ENCODE peak calls at places on chromosomes 11 and 22, in seven cellular contexts. One of them, this sample, is unnamed.

GRCh38 chr11:121229495-121229894 is 63.1 kb upstream of the SC5D start:
- DNase-seq in dorsolateral prefrontal cortex: no peak
- DNase-seq in ascending aorta: no peak
- DNase-seq in cardiac muscle cell: no peak
- DNase-seq in tibial nerve: no peak
- DNase-seq in CD4-positive, CD25-positive, alpha-beta regulatory T cell: no peak
- DNase-seq in CD8-positive, alpha-beta memory T cell: no peak
- DNase-seq in this sample: no peak

GRCh38 chr22:38709306-38709705 is 3.6 kb downstream of the GTPBP1 start:
- DNase-seq in ascending aorta: no peak
- DNase-seq in cardiac muscle cell: no peak
- DNase-seq in CD8-positive, alpha-beta memory T cell: no peak
- DNase-seq in tibial nerve: no peak
- DNase-seq in dorsolateral prefrontal cortex: no peak
- DNase-seq in CD4-positive, CD25-positive, alpha-beta regulatory T cell: no peak
- DNase-seq in this sample: no peak

GRCh38 chr11:105181100-105181499 is 41.5 kb upstream of the CARD18 start:
- DNase-seq in dorsolateral prefrontal cortex: no peak
- DNase-seq in CD8-positive, alpha-beta memory T cell: no peak
- DNase-seq in cardiac muscle cell: peak; percentile 22
- DNase-seq in ascending aorta: no peak
- DNase-seq in tibial nerve: no peak
- DNase-seq in CD4-positive, CD25-positive, alpha-beta regulatory T cell: no peak
- DNase-seq in this sample: no peak

GRCh38 chr11:60310407-60310998 is 16.6 kb upstream of the MS4A6E start:
- DNase-seq in cardiac muscle cell: no peak
- DNase-seq in tibial nerve: peak; percentile 17
- DNase-seq in CD8-positive, alpha-beta memory T cell: no peak
- DNase-seq in dorsolateral prefrontal cortex: no peak
- DNase-seq in CD4-positive, CD25-positive, alpha-beta regulatory T cell: no peak
- DNase-seq in ascending aorta: no peak
- DNase-seq in this sample: peak; percentile 11

GRCh38 chr11:81673001-81673400 is 1060.7 kb downstream of the FAM181B start:
- DNase-seq in dorsolateral prefrontal cortex: no peak
- DNase-seq in tibial nerve: no peak
- DNase-seq in CD4-positive, CD25-positive, alpha-beta regulatory T cell: no peak
- DNase-seq in CD8-positive, alpha-beta memory T cell: no peak
- DNase-seq in cardiac muscle cell: no peak
- DNase-seq in ascending aorta: no peak
- DNase-seq in this sample: no peak

GRCh38 chr22:50199836-50200332 is 927 bp upstream of the SELENOO start:
- DNase-seq in tibial nerve: no peak
- DNase-seq in cardiac muscle cell: peak; percentile 44
- DNase-seq in CD4-positive, CD25-positive, alpha-beta regulatory T cell: no peak
- DNase-seq in CD8-positive, alpha-beta memory T cell: no peak
- DNase-seq in ascending aorta: no peak
- DNase-seq in dorsolateral prefrontal cortex: no peak
- DNase-seq in this sample: no peak

GRCh38 chr22:31139866-31140716 is at the start of gene PLA2G3:
- DNase-seq in dorsolateral prefrontal cortex: no peak
- DNase-seq in CD4-positive, CD25-positive, alpha-beta regulatory T cell: no peak
- DNase-seq in cardiac muscle cell: peak; percentile 91
- DNase-seq in tibial nerve: no peak
- DNase-seq in ascending aorta: no peak
- DNase-seq in CD8-positive, alpha-beta memory T cell: no peak
- DNase-seq in this sample: no peak

GRCh38 chr22:23110922-23111527 is 30.8 kb downstream of the RSPH14 start:
- DNase-seq in CD4-positive, CD25-positive, alpha-beta regulatory T cell: no peak
- DNase-seq in cardiac muscle cell: no peak
- DNase-seq in ascending aorta: no peak
- DNase-seq in dorsolateral prefrontal cortex: peak; percentile 68
- DNase-seq in tibial nerve: no peak
- DNase-seq in CD8-positive, alpha-beta memory T cell: no peak
- DNase-seq in this sample: no peak

GRCh38 chr11:19076744-19077589 is 16.4 kb upstream of the MRGPRX2 start:
- DNase-seq in CD8-positive, alpha-beta memory T cell: peak; percentile 26
- DNase-seq in CD4-positive, CD25-positive, alpha-beta regulatory T cell: peak; percentile 11
- DNase-seq in cardiac muscle cell: peak; percentile 62
- DNase-seq in ascending aorta: no peak
- DNase-seq in tibial nerve: no peak
- DNase-seq in dorsolateral prefrontal cortex: peak; percentile 22
- DNase-seq in this sample: peak; percentile 34

GRCh38 chr11:38543311-38543710 is 1945.3 kb upstream of the RAG2 start:
- DNase-seq in dorsolateral prefrontal cortex: no peak
- DNase-seq in cardiac muscle cell: no peak
- DNase-seq in ascending aorta: no peak
- DNase-seq in CD4-positive, CD25-positive, alpha-beta regulatory T cell: no peak
- DNase-seq in CD8-positive, alpha-beta memory T cell: no peak
- DNase-seq in tibial nerve: no peak
- DNase-seq in this sample: no peak

GRCh38 chr11:131595812-131596211 is 225.4 kb downstream of the NTM start:
- DNase-seq in ascending aorta: no peak
- DNase-seq in CD4-positive, CD25-positive, alpha-beta regulatory T cell: no peak
- DNase-seq in tibial nerve: no peak
- DNase-seq in cardiac muscle cell: no peak
- DNase-seq in dorsolateral prefrontal cortex: no peak
- DNase-seq in CD8-positive, alpha-beta memory T cell: no peak
- DNase-seq in this sample: no peak

GRCh38 chr11:103649401-103649895 is 387.0 kb upstream of the DDI1 start:
- DNase-seq in ascending aorta: no peak
- DNase-seq in CD8-positive, alpha-beta memory T cell: no peak
- DNase-seq in dorsolateral prefrontal cortex: no peak
- DNase-seq in tibial nerve: no peak
- DNase-seq in CD4-positive, CD25-positive, alpha-beta regulatory T cell: no peak
- DNase-seq in cardiac muscle cell: no peak
- DNase-seq in this sample: no peak

GRCh38 chr11:74691755-74692154 is 39.5 kb downstream of the CHRDL2 start:
- DNase-seq in CD8-positive, alpha-beta memory T cell: no peak
- DNase-seq in tibial nerve: no peak
- DNase-seq in CD4-positive, CD25-positive, alpha-beta regulatory T cell: no peak
- DNase-seq in ascending aorta: no peak
- DNase-seq in dorsolateral prefrontal cortex: no peak
- DNase-seq in cardiac muscle cell: no peak
- DNase-seq in this sample: no peak

GRCh38 chr11:134504146-134504905 is 92.3 kb upstream of the B3GAT1 start:
- DNase-seq in CD4-positive, CD25-positive, alpha-beta regulatory T cell: no peak
- DNase-seq in ascending aorta: peak; percentile 40
- DNase-seq in CD8-positive, alpha-beta memory T cell: no peak
- DNase-seq in cardiac muscle cell: no peak
- DNase-seq in tibial nerve: no peak
- DNase-seq in dorsolateral prefrontal cortex: no peak
- DNase-seq in this sample: no peak

GRCh38 chr11:30244255-30244654 is 13.4 kb downstream of the FSHB start:
- DNase-seq in ascending aorta: no peak
- DNase-seq in cardiac muscle cell: no peak
- DNase-seq in CD4-positive, CD25-positive, alpha-beta regulatory T cell: no peak
- DNase-seq in dorsolateral prefrontal cortex: no peak
- DNase-seq in CD8-positive, alpha-beta memory T cell: no peak
- DNase-seq in tibial nerve: no peak
- DNase-seq in this sample: no peak

GRCh38 chr11:118914178-118914918 is 11.4 kb downstream of the BCL9L start:
- DNase-seq in tibial nerve: no peak
- DNase-seq in ascending aorta: peak; percentile 83
- DNase-seq in CD4-positive, CD25-positive, alpha-beta regulatory T cell: peak; percentile 67
- DNase-seq in dorsolateral prefrontal cortex: peak; percentile 68
- DNase-seq in CD8-positive, alpha-beta memory T cell: peak; percentile 90
- DNase-seq in cardiac muscle cell: no peak
- DNase-seq in this sample: no peak

GRCh38 chr11:128809128-128809527 is 58.0 kb downstream of the KCNJ1 start:
- DNase-seq in ascending aorta: no peak
- DNase-seq in dorsolateral prefrontal cortex: no peak
- DNase-seq in cardiac muscle cell: no peak
- DNase-seq in tibial nerve: no peak
- DNase-seq in CD8-positive, alpha-beta memory T cell: no peak
- DNase-seq in CD4-positive, CD25-positive, alpha-beta regulatory T cell: no peak
- DNase-seq in this sample: no peak

GRCh38 chr11:111733009-111733408 is 33.2 kb downstream of the PPP2R1B start:
- DNase-seq in CD8-positive, alpha-beta memory T cell: no peak
- DNase-seq in tibial nerve: no peak
- DNase-seq in CD4-positive, CD25-positive, alpha-beta regulatory T cell: no peak
- DNase-seq in ascending aorta: peak; percentile 89
- DNase-seq in cardiac muscle cell: no peak
- DNase-seq in dorsolateral prefrontal cortex: no peak
- DNase-seq in this sample: peak; percentile 53

GRCh38 chr11:94652735-94653284 is 85.6 kb downstream of the PIWIL4 start:
- DNase-seq in dorsolateral prefrontal cortex: no peak
- DNase-seq in cardiac muscle cell: no peak
- DNase-seq in CD8-positive, alpha-beta memory T cell: no peak
- DNase-seq in ascending aorta: no peak
- DNase-seq in CD4-positive, CD25-positive, alpha-beta regulatory T cell: no peak
- DNase-seq in tibial nerve: no peak
- DNase-seq in this sample: no peak

GRCh38 chr11:17827006-17827405 is 92.4 kb downstream of the KCNC1 start:
- DNase-seq in dorsolateral prefrontal cortex: no peak
- DNase-seq in tibial nerve: no peak
- DNase-seq in CD8-positive, alpha-beta memory T cell: no peak
- DNase-seq in CD4-positive, CD25-positive, alpha-beta regulatory T cell: no peak
- DNase-seq in cardiac muscle cell: no peak
- DNase-seq in ascending aorta: no peak
- DNase-seq in this sample: no peak

GRCh38 chr11:125442946-125443345 is 53.1 kb downstream of the FEZ1 start:
- DNase-seq in ascending aorta: no peak
- DNase-seq in tibial nerve: no peak
- DNase-seq in CD8-positive, alpha-beta memory T cell: no peak
- DNase-seq in CD4-positive, CD25-positive, alpha-beta regulatory T cell: no peak
- DNase-seq in dorsolateral prefrontal cortex: no peak
- DNase-seq in cardiac muscle cell: no peak
- DNase-seq in this sample: no peak
- H3K27ac ChIP-seq in ascending aorta: no peak overlapping the region
- H3K27ac ChIP-seq in tibial nerve: no peak overlapping the region
- H3K27ac ChIP-seq in CD8-positive, alpha-beta memory T cell: no peak overlapping the region
- H3K27ac ChIP-seq in CD4-positive, CD25-positive, alpha-beta regulatory T cell: no peak overlapping the region
- H3K27ac ChIP-seq in dorsolateral prefrontal cortex: peak overlapping the region; percentile 92
- H3K27ac ChIP-seq in cardiac muscle cell: peak overlapping the region; percentile 85
- H3K27ac ChIP-seq in this sample: no peak overlapping the region

GRCh38 chr11:69703711-69704507 is at the start of gene FGF19:
- DNase-seq in dorsolateral prefrontal cortex: no peak
- DNase-seq in tibial nerve: no peak
- DNase-seq in CD8-positive, alpha-beta memory T cell: no peak
- DNase-seq in CD4-positive, CD25-positive, alpha-beta regulatory T cell: no peak
- DNase-seq in ascending aorta: no peak
- DNase-seq in cardiac muscle cell: no peak
- DNase-seq in this sample: no peak

GRCh38 chr11:69705901-69706787 is 2.3 kb upstream of the FGF19 start:
- DNase-seq in ascending aorta: no peak
- DNase-seq in cardiac muscle cell: no peak
- DNase-seq in dorsolateral prefrontal cortex: no peak
- DNase-seq in CD8-positive, alpha-beta memory T cell: no peak
- DNase-seq in tibial nerve: no peak
- DNase-seq in CD4-positive, CD25-positive, alpha-beta regulatory T cell: no peak
- DNase-seq in this sample: no peak

GRCh38 chr11:69702769-69703510 is 882 bp downstream of the FGF19 start:
- DNase-seq in dorsolateral prefrontal cortex: no peak
- DNase-seq in tibial nerve: no peak
- DNase-seq in CD4-positive, CD25-positive, alpha-beta regulatory T cell: no peak
- DNase-seq in ascending aorta: no peak
- DNase-seq in cardiac muscle cell: no peak
- DNase-seq in CD8-positive, alpha-beta memory T cell: no peak
- DNase-seq in this sample: no peak

GRCh38 chr11:69705246-69705856 is 1.5 kb upstream of the FGF19 start:
- DNase-seq in cardiac muscle cell: no peak
- DNase-seq in dorsolateral prefrontal cortex: no peak
- DNase-seq in ascending aorta: no peak
- DNase-seq in CD4-positive, CD25-positive, alpha-beta regulatory T cell: no peak
- DNase-seq in CD8-positive, alpha-beta memory T cell: no peak
- DNase-seq in tibial nerve: no peak
- DNase-seq in this sample: no peak

GRCh38 chr11:69704508-69705245 is 855 bp upstream of the FGF19 start:
- DNase-seq in cardiac muscle cell: peak; percentile 74
- DNase-seq in CD4-positive, CD25-positive, alpha-beta regulatory T cell: no peak
- DNase-seq in CD8-positive, alpha-beta memory T cell: no peak
- DNase-seq in ascending aorta: no peak
- DNase-seq in tibial nerve: no peak
- DNase-seq in dorsolateral prefrontal cortex: no peak
- DNase-seq in this sample: no peak
- H3K4me3 ChIP-seq in cardiac muscle cell: peak overlapping the region; percentile 15
- H3K4me3 ChIP-seq in CD4-positive, CD25-positive, alpha-beta regulatory T cell: no peak overlapping the region
- H3K4me3 ChIP-seq in CD8-positive, alpha-beta memory T cell: no peak overlapping the region
- H3K4me3 ChIP-seq in ascending aorta: peak overlapping the region; percentile 40
- H3K4me3 ChIP-seq in tibial nerve: no peak overlapping the region
- H3K4me3 ChIP-seq in dorsolateral prefrontal cortex: peak overlapping the region; percentile 18
- H3K4me3 ChIP-seq in this sample: no peak overlapping the region

GRCh38 chr11:86459002-86459385 is 84.3 kb downstream of the CCDC81 start:
- DNase-seq in CD4-positive, CD25-positive, alpha-beta regulatory T cell: no peak
- DNase-seq in cardiac muscle cell: no peak
- DNase-seq in tibial nerve: no peak
- DNase-seq in ascending aorta: no peak
- DNase-seq in CD8-positive, alpha-beta memory T cell: no peak
- DNase-seq in dorsolateral prefrontal cortex: no peak
- DNase-seq in this sample: no peak
- H3K27ac ChIP-seq in CD4-positive, CD25-positive, alpha-beta regulatory T cell: no peak overlapping the region
- H3K27ac ChIP-seq in cardiac muscle cell: no peak overlapping the region
- H3K27ac ChIP-seq in tibial nerve: peak overlapping the region; percentile 46
- H3K27ac ChIP-seq in ascending aorta: peak overlapping the region; percentile 49
- H3K27ac ChIP-seq in CD8-positive, alpha-beta memory T cell: no peak overlapping the region
- H3K27ac ChIP-seq in dorsolateral prefrontal cortex: no peak overlapping the region
- H3K27ac ChIP-seq in this sample: no peak overlapping the region

GRCh38 chr22:24703101-24703500 is 71.4 kb downstream of the PIWIL3 start:
- DNase-seq in CD4-positive, CD25-positive, alpha-beta regulatory T cell: no peak
- DNase-seq in CD8-positive, alpha-beta memory T cell: no peak
- DNase-seq in dorsolateral prefrontal cortex: no peak
- DNase-seq in cardiac muscle cell: no peak
- DNase-seq in tibial nerve: no peak
- DNase-seq in ascending aorta: no peak
- DNase-seq in this sample: peak; percentile 45

GRCh38 chr22:24706050-24706449 is 68.5 kb downstream of the PIWIL3 start:
- DNase-seq in cardiac muscle cell: no peak
- DNase-seq in tibial nerve: no peak
- DNase-seq in CD4-positive, CD25-positive, alpha-beta regulatory T cell: no peak
- DNase-seq in CD8-positive, alpha-beta memory T cell: no peak
- DNase-seq in ascending aorta: no peak
- DNase-seq in dorsolateral prefrontal cortex: no peak
- DNase-seq in this sample: no peak

GRCh38 chr22:24707477-24707816 is 67.1 kb downstream of the PIWIL3 start:
- DNase-seq in CD4-positive, CD25-positive, alpha-beta regulatory T cell: no peak
- DNase-seq in tibial nerve: no peak
- DNase-seq in dorsolateral prefrontal cortex: no peak
- DNase-seq in ascending aorta: no peak
- DNase-seq in CD8-positive, alpha-beta memory T cell: no peak
- DNase-seq in cardiac muscle cell: no peak
- DNase-seq in this sample: no peak

DNA sequence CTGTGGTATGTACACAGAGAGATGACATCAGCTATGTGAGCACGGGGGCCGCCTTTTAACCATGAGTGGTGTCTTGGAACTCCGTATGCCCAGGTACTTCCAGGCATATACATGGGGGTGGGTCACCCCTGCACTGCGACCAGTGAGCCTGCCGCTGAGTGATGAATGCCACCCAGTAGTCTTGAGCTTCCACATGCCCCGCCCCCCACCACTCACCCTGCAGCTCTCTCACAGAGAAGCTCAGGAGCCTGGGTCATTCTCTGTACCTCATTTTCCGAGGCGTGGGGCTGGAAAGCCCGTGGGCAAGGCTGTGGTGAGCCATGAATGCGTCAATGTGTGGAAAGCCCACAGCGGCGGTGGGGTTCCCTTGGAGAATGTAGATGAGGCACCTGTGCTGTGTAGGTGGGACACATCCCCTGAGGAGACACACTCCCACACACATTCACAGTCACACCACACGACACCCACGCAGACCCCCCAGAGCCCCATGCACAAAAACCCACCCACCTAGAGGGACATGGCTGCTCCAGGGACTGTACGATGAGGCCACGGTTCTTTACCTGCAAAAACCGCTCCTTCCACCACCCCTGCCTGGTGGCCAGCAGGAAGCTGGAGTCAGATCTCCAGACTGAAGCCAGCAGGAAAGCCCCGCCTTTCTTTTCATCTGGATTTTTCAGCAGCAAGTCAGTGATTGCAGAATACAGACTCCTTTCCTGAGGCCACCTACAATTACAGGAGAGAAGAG is 67.6 kb downstream of the PIWIL3 start:
- DNase-seq in tibial nerve: no peak
- DNase-seq in ascending aorta: no peak
- DNase-seq in cardiac muscle cell: no peak
- DNase-seq in CD8-positive, alpha-beta memory T cell: no peak
- DNase-seq in dorsolateral prefrontal cortex: no peak
- DNase-seq in CD4-positive, CD25-positive, alpha-beta regulatory T cell: no peak
- DNase-seq in this sample: no peak
- H3K4me3 ChIP-seq in tibial nerve: no peak overlapping the region
- H3K4me3 ChIP-seq in ascending aorta: no peak overlapping the region
- H3K4me3 ChIP-seq in cardiac muscle cell: no peak overlapping the region
- H3K4me3 ChIP-seq in CD8-positive, alpha-beta memory T cell: no peak overlapping the region
- H3K4me3 ChIP-seq in dorsolateral prefrontal cortex: no peak overlapping the region
- H3K4me3 ChIP-seq in CD4-positive, CD25-positive, alpha-beta regulatory T cell: no peak overlapping the region
- H3K4me3 ChIP-seq in this sample: no peak overlapping the region

This sample was measured in heart right ventricle.